ENCODE peak calls at places on chromosome 13, in five cellular contexts. V is upper lobe of left lung, A is IMR-90, B is stomach, H is body of pancreas. O is an unnamed sample.

GRCh38 chr13:69820180-69820579 is 287.4 kb upstream of the ATXN8OS start:
- DNase-seq in V (no peak), A (no peak), B (no peak), H (no peak), O (no peak)

GRCh38 chr13:60328073-60328472 is 68.9 kb upstream of the TDRD3 start:
- DNase-seq in V (no peak), A (no peak), B (no peak), H (no peak), O (no peak)

GRCh38 chr13:71758823-71759222 is 108.2 kb downstream of the DACH1 start:
- DNase-seq in V (no peak), A (no peak), B (no peak), H (no peak), O (no peak)

GRCh38 chr13:27101847-27102246 is 69.8 kb downstream of the USP12 start:
- DNase-seq in V (no peak), A (no peak), B (no peak), H (no peak), O (no peak)

GRCh38 chr13:60662595-60662994 is 265.6 kb downstream of the TDRD3 start:
- DNase-seq in V (no peak), A (no peak), B (no peak), H (no peak), O (no peak)

GRCh38 chr13:35860661-35861060 is 270.5 kb downstream of the DCLK1 start:
- DNase-seq in V (no peak), A (no peak), B (no peak), H (no peak), O (no peak)

GRCh38 chr13:51330741-51331140 is 8.8 kb upstream of the SERPINE3 start:
- DNase-seq in V (no peak), A (no peak), B (no peak), H (no peak), O (no peak)

GRCh38 chr13:38775085-38775484 is 88.2 kb downstream of the FREM2 start:
- DNase-seq in V (no peak), A (no peak), B (no peak), H (no peak), O (no peak)

GRCh38 chr13:96025283-96025682 is 27.9 kb downstream of the UGGT2 start:
- DNase-seq in V (no peak), A (no peak), B (no peak), H (no peak), O (no peak)

GRCh38 chr13:87671824-87672603 is 843 bp downstream of the SLITRK5 start:
- DNase-seq in V (peak; percentile 10), A (no peak), B (no peak), H (no peak), O (no peak)
- H3K4me3 ChIP-seq in V (peak overlapping the region; percentile 52), A (peak overlapping the region; percentile 13), B (peak overlapping the region; percentile 66), H (peak overlapping the region; percentile 39), O (peak overlapping the region; percentile 68)

GRCh38 chr13:113969973-113970611 is 3.8 kb downstream of the C13orf46 start:
- DNase-seq in V (peak; percentile 91), A (no peak), B (peak; percentile 94), H (peak; percentile 94), O (no peak)
- TF ChIP-seq POLR2A in V (peak; percentile 67), A (no peak), B (no peak), H (peak; percentile 98), O (no peak)

GRCh38 chr13:63436288-63436687 is 2020.6 kb upstream of the PCDH20 start:
- DNase-seq in V (no peak), A (no peak), B (no peak), H (no peak), O (no peak)

GRCh38 chr13:63438951-63439350 is 2023.3 kb upstream of the PCDH20 start:
- DNase-seq in V (no peak), A (no peak), B (no peak), H (no peak), O (no peak)

GRCh38 chr13:63433546-63434150 is 2018.0 kb upstream of the PCDH20 start:
- DNase-seq in V (no peak), A (peak; percentile 87), B (no peak), H (no peak), O (no peak)

DNA sequence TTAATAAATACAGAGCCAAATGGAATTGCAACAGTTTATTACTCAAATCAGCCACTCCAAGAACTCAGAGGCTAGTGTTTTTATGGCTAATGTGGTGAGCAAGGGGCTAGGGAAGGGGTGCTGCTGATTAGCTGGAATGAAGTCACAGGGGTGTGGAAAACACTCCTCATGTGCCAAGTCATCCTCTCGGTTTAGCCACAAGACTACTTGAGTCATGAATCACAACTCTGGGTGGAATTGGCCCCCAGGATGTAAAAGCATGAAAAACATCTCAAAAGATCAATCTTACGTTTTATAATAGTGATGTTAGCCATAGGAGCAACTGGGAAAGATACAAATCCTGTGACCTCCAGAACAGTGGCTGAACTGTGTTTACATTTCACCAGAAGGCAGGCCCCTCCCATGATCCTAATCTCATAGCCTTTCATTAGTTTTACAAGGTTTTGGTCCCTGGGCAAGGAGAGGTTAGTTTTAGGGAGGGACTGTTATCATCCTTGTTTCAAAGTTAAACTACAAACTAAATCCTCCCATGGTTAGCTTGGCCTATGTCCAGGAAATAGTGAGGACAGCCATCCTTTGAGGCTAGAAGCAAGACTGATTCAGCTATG is 2020.1 kb upstream of the PCDH20 start:
- DNase-seq in V (no peak), A (peak; percentile 100), B (no peak), H (no peak), O (no peak)
- H3K4me3 ChIP-seq in V (no peak overlapping the region), A (no peak overlapping the region), B (no peak overlapping the region), H (no peak overlapping the region), O (no peak overlapping the region)

GRCh38 chr13:113322043-113322461 is 25.0 kb downstream of the LAMP1 start:
- DNase-seq in V (no peak), A (no peak), B (no peak), H (no peak), O (no peak)
- TF ChIP-seq POLR2A in V (no peak), A (no peak), B (no peak), H (no peak), O (no peak)

GRCh38 chr13:111112196-111112595 is 2.9 kb upstream of the ARHGEF7 start:
- DNase-seq in V (no peak), A (no peak), B (no peak), H (no peak), O (no peak)

GRCh38 chr13:111116830-111117229 is 1.7 kb downstream of the ARHGEF7 start:
- DNase-seq in V (no peak), A (peak; percentile 14), B (no peak), H (no peak), O (no peak)

GRCh38 chr13:111115051-111115840 is at the start of gene ARHGEF7:
- DNase-seq in V (no peak), A (no peak), B (no peak), H (peak; percentile 20), O (no peak)

GRCh38 chr13:111115841-111116500 is 861 bp downstream of the ARHGEF7 start:
- DNase-seq in V (no peak), A (peak; percentile 87), B (no peak), H (peak; percentile 47), O (no peak)

GRCh38 chr13:111114362-111115050 is 604 bp upstream of the ARHGEF7 start:
- DNase-seq in V (no peak), A (peak; percentile 43), B (no peak), H (peak; percentile 46), O (no peak)
- H3K4me3 ChIP-seq in V (peak overlapping the region; percentile 59), A (peak overlapping the region; percentile 53), B (peak overlapping the region; percentile 58), H (peak overlapping the region; percentile 44), O (peak overlapping the region; percentile 59)

GRCh38 chr13:97257800-97258799 is 36.0 kb downstream of the MBNL2 start:
- DNase-seq in V (peak; percentile 41), A (peak; percentile 90), B (no peak), H (peak; percentile 91), O (no peak)
- TF ChIP-seq POLR2A in V (no peak), A (no peak), B (no peak), H (peak; percentile 13), O (no peak)

GRCh38 chr13:23321534-23322241 is 111.8 kb downstream of the SACS start:
- DNase-seq in V (no peak), A (peak; percentile 94), B (no peak), H (peak; percentile 28), O (no peak)
- H3K4me3 ChIP-seq in V (peak overlapping the region; percentile 17), A (peak overlapping the region; percentile 32), B (peak overlapping the region; percentile 19), H (no peak overlapping the region), O (peak overlapping the region; percentile 3)

GRCh38 chr13:41263261-41263971 is at the start of gene MTRF1:
- DNase-seq in V (peak; percentile 77), A (peak; percentile 69), B (peak; percentile 75), H (peak; percentile 81), O (peak; percentile 51)
- TF ChIP-seq POLR2A in V (peak; percentile 54), A (no peak), B (no peak), H (peak; percentile 76), O (peak; percentile 27)

GRCh38 chr13:113367020-113367560 is 3.2 kb upstream of the GRTP1 start:
- DNase-seq in V (no peak), A (no peak), B (peak; percentile 22), H (no peak), O (no peak)

GRCh38 chr13:113366031-113366588 is 2.2 kb upstream of the GRTP1 start:
- DNase-seq in V (no peak), A (peak; percentile 18), B (peak; percentile 23), H (no peak), O (no peak)

GRCh38 chr13:113364371-113364932 is 522 bp upstream of the GRTP1 start:
- DNase-seq in V (no peak), A (no peak), B (no peak), H (no peak), O (no peak)

GRCh38 chr13:113365551-113365971 is 1.6 kb upstream of the GRTP1 start:
- DNase-seq in V (no peak), A (no peak), B (peak; percentile 15), H (no peak), O (no peak)

GRCh38 chr13:113364933-113365371 is 1.0 kb upstream of the GRTP1 start:
- DNase-seq in V (no peak), A (no peak), B (no peak), H (no peak), O (no peak)
- H3K4me3 ChIP-seq in V (peak overlapping the region; percentile 54), A (no peak overlapping the region), B (peak overlapping the region; percentile 79), H (no peak overlapping the region), O (peak overlapping the region; percentile 60)

DNA sequence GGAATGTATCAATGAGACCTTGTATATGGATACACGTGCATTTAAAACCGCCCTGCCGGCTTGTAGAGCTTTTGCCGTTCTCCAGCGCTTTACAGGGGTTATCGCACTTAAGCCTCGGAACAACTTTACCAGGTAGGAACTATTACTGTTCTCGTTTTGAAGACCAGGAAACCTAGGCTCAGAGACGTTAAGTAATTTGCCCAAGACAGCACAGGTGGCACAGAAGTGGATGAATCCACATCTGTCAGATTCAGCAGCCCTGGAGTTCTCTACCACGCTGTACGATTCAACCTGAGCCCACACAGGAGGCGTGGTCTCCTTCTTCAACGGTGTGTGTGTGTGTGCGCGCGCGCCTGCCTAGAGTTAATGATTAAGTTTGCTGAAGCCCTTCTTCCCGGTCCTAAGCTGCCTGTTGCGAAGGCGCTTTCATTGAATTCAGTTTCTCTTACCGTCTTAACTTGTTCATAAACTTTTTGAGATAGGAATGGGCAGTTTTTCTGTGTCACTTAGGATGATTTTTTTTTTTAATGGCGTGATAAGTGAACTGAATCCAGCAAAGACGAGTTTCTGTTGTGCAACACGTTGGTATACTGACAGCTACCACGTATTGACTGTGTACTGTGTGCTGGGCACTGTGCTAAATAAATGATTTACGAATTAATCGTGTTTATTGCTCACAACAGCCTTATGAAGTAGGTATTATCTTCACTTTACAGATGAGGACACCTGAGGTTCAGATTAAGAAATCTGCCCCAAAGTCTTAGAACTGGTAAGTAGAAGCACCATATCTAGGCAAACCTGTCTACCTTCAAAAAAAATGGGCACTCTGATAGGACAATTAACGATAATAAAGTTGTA is 67.4 kb downstream of the KCNRG start:
- DNase-seq in V (peak; percentile 91), A (peak; percentile 68), B (peak; percentile 91), H (peak; percentile 95), O (no peak)
- TF ChIP-seq POLR2A in V (no peak), A (no peak), B (no peak), H (no peak), O (no peak)

O was measured in esophagus squamous epithelium.